ENCODE peak calls at places on chromosomes 11 and 22, in seven cellular contexts. One of them, this sample, is unnamed.

GRCh38 chr22:50250249-50250554 is 863 bp downstream of the HDAC10 start:
- DNase-seq in NB4: no peak
- DNase-seq in endothelial cell of umbilical vein: no peak
- DNase-seq in uterus: no peak
- DNase-seq in heart left ventricle: no peak
- DNase-seq in right lobe of liver: no peak
- DNase-seq in sigmoid colon: no peak
- DNase-seq in this sample: no peak

GRCh38 chr22:49372530-49373288 is 455.0 kb downstream of the BRD1 start:
- DNase-seq in endothelial cell of umbilical vein: no peak
- DNase-seq in NB4: peak
- DNase-seq in uterus: no peak
- DNase-seq in right lobe of liver: no peak
- DNase-seq in sigmoid colon: no peak
- DNase-seq in heart left ventricle: no peak
- DNase-seq in this sample: no peak

GRCh38 chr22:21026783-21027692 is 5.3 kb downstream of the SLC7A4 start:
- DNase-seq in NB4: no peak
- DNase-seq in right lobe of liver: no peak
- DNase-seq in endothelial cell of umbilical vein: no peak
- DNase-seq in sigmoid colon: no peak
- DNase-seq in uterus: peak
- DNase-seq in heart left ventricle: no peak
- DNase-seq in this sample: no peak

GRCh38 chr11:77101043-77101537 is 1.6 kb upstream of the OMP start:
- DNase-seq in NB4: peak
- DNase-seq in endothelial cell of umbilical vein: peak
- DNase-seq in uterus: no peak
- DNase-seq in right lobe of liver: no peak
- DNase-seq in sigmoid colon: no peak
- DNase-seq in heart left ventricle: no peak
- DNase-seq in this sample: peak

GRCh38 chr11:19201737-19202605 is at the start of gene CSRP3:
- DNase-seq in right lobe of liver: no peak
- DNase-seq in uterus: no peak
- DNase-seq in endothelial cell of umbilical vein: no peak
- DNase-seq in heart left ventricle: peak
- DNase-seq in sigmoid colon: no peak
- DNase-seq in NB4: no peak
- DNase-seq in this sample: no peak

GRCh38 chr11:62546937-62547625 is 475 bp upstream of the AHNAK start:
- DNase-seq in right lobe of liver: no peak
- DNase-seq in uterus: peak
- DNase-seq in NB4: peak
- DNase-seq in sigmoid colon: no peak
- DNase-seq in endothelial cell of umbilical vein: peak
- DNase-seq in heart left ventricle: peak
- DNase-seq in this sample: no peak

GRCh38 chr11:66333896-66334604 is 2.2 kb downstream of the RIN1 start:
- DNase-seq in heart left ventricle: no peak
- DNase-seq in endothelial cell of umbilical vein: no peak
- DNase-seq in uterus: no peak
- DNase-seq in NB4: no peak
- DNase-seq in right lobe of liver: no peak
- DNase-seq in sigmoid colon: no peak
- DNase-seq in this sample: no peak

GRCh38 chr11:118633979-118634378 is 26.6 kb downstream of the PHLDB1 start:
- DNase-seq in uterus: no peak
- DNase-seq in NB4: no peak
- DNase-seq in endothelial cell of umbilical vein: no peak
- DNase-seq in heart left ventricle: no peak
- DNase-seq in right lobe of liver: no peak
- DNase-seq in sigmoid colon: no peak
- DNase-seq in this sample: no peak

GRCh38 chr11:8206251-8207079 is 37.6 kb upstream of the RIC3 start:
- DNase-seq in uterus: no peak
- DNase-seq in heart left ventricle: peak
- DNase-seq in NB4: peak
- DNase-seq in endothelial cell of umbilical vein: peak
- DNase-seq in right lobe of liver: peak
- DNase-seq in sigmoid colon: no peak
- DNase-seq in this sample: peak

GRCh38 chr11:119432484-119433368 is 9.8 kb upstream of the THY1 start:
- DNase-seq in sigmoid colon: no peak
- DNase-seq in NB4: no peak
- DNase-seq in heart left ventricle: no peak
- DNase-seq in right lobe of liver: no peak
- DNase-seq in endothelial cell of umbilical vein: no peak
- DNase-seq in uterus: peak
- DNase-seq in this sample: no peak

GRCh38 chr11:37142591-37142990 is 544.6 kb upstream of the RAG2 start:
- DNase-seq in heart left ventricle: no peak
- DNase-seq in NB4: no peak
- DNase-seq in uterus: no peak
- DNase-seq in right lobe of liver: no peak
- DNase-seq in sigmoid colon: no peak
- DNase-seq in endothelial cell of umbilical vein: no peak
- DNase-seq in this sample: no peak

GRCh38 chr11:3893311-3893710 is 37.8 kb downstream of the STIM1 start:
- DNase-seq in endothelial cell of umbilical vein: no peak
- DNase-seq in uterus: no peak
- DNase-seq in sigmoid colon: no peak
- DNase-seq in NB4: peak
- DNase-seq in right lobe of liver: no peak
- DNase-seq in heart left ventricle: no peak
- DNase-seq in this sample: no peak

GRCh38 chr11:126469308-126469707 is 113.8 kb downstream of the ST3GAL4 start:
- DNase-seq in heart left ventricle: no peak
- DNase-seq in sigmoid colon: no peak
- DNase-seq in endothelial cell of umbilical vein: no peak
- DNase-seq in right lobe of liver: no peak
- DNase-seq in uterus: no peak
- DNase-seq in NB4: no peak
- DNase-seq in this sample: no peak

GRCh38 chr11:110479445-110480101 is 49.8 kb downstream of the FDX1 start:
- DNase-seq in heart left ventricle: no peak
- DNase-seq in NB4: peak
- DNase-seq in endothelial cell of umbilical vein: no peak
- DNase-seq in uterus: no peak
- DNase-seq in sigmoid colon: no peak
- DNase-seq in right lobe of liver: no peak
- DNase-seq in this sample: peak

GRCh38 chr11:61797263-61797944 is 4.7 kb downstream of the FEN1 start:
- DNase-seq in heart left ventricle: peak
- DNase-seq in uterus: peak
- DNase-seq in right lobe of liver: peak
- DNase-seq in NB4: peak
- DNase-seq in endothelial cell of umbilical vein: peak
- DNase-seq in sigmoid colon: peak
- DNase-seq in this sample: peak

GRCh38 chr11:94885581-94885980 is 87.8 kb downstream of the CWC15 start:
- DNase-seq in uterus: no peak
- DNase-seq in NB4: no peak
- DNase-seq in endothelial cell of umbilical vein: no peak
- DNase-seq in sigmoid colon: no peak
- DNase-seq in right lobe of liver: no peak
- DNase-seq in heart left ventricle: no peak
- DNase-seq in this sample: no peak

GRCh38 chr11:3080733-3081385 is 23.6 kb upstream of the CARS1 start:
- DNase-seq in endothelial cell of umbilical vein: no peak
- DNase-seq in uterus: no peak
- DNase-seq in NB4: no peak
- DNase-seq in sigmoid colon: no peak
- DNase-seq in heart left ventricle: no peak
- DNase-seq in right lobe of liver: no peak
- DNase-seq in this sample: no peak

GRCh38 chr11:30830666-30831065 is 244.5 kb upstream of the MPPED2 start:
- DNase-seq in uterus: no peak
- DNase-seq in right lobe of liver: no peak
- DNase-seq in sigmoid colon: no peak
- DNase-seq in heart left ventricle: no peak
- DNase-seq in endothelial cell of umbilical vein: no peak
- DNase-seq in NB4: no peak
- DNase-seq in this sample: no peak

GRCh38 chr11:119120639-119121007 is 757 bp upstream of the HINFP start:
- DNase-seq in endothelial cell of umbilical vein: no peak
- DNase-seq in NB4: peak
- DNase-seq in heart left ventricle: no peak
- DNase-seq in right lobe of liver: no peak
- DNase-seq in sigmoid colon: no peak
- DNase-seq in uterus: no peak
- DNase-seq in this sample: no peak

GRCh38 chr11:29734287-29734686 is 282.5 kb downstream of the KCNA4 start:
- DNase-seq in uterus: no peak
- DNase-seq in NB4: no peak
- DNase-seq in heart left ventricle: no peak
- DNase-seq in right lobe of liver: no peak
- DNase-seq in endothelial cell of umbilical vein: no peak
- DNase-seq in sigmoid colon: no peak
- DNase-seq in this sample: no peak

GRCh38 chr22:26589845-26590524 is at the start of gene TPST2:
- DNase-seq in sigmoid colon: peak
- DNase-seq in heart left ventricle: peak
- DNase-seq in right lobe of liver: peak
- DNase-seq in endothelial cell of umbilical vein: peak
- DNase-seq in NB4: peak
- DNase-seq in uterus: peak
- DNase-seq in this sample: peak

GRCh38 chr11:120977470-120977869 is 46.4 kb upstream of the TBCEL start:
- DNase-seq in sigmoid colon: no peak
- DNase-seq in endothelial cell of umbilical vein: no peak
- DNase-seq in NB4: no peak
- DNase-seq in uterus: no peak
- DNase-seq in heart left ventricle: no peak
- DNase-seq in right lobe of liver: no peak
- DNase-seq in this sample: no peak

GRCh38 chr11:67195971-67196418 is 70.3 kb upstream of the GRK2 start:
- DNase-seq in heart left ventricle: no peak
- DNase-seq in uterus: peak
- DNase-seq in NB4: peak
- DNase-seq in endothelial cell of umbilical vein: no peak
- DNase-seq in right lobe of liver: no peak
- DNase-seq in sigmoid colon: no peak
- DNase-seq in this sample: no peak

GRCh38 chr11:33268945-33269567 is 11.9 kb downstream of the HIPK3 start:
- DNase-seq in heart left ventricle: no peak
- DNase-seq in uterus: no peak
- DNase-seq in sigmoid colon: no peak
- DNase-seq in right lobe of liver: no peak
- DNase-seq in endothelial cell of umbilical vein: no peak
- DNase-seq in NB4: no peak
- DNase-seq in this sample: no peak

GRCh38 chr11:61111786-61112517 is 9.7 kb downstream of the CD5 start:
- DNase-seq in sigmoid colon: peak
- DNase-seq in endothelial cell of umbilical vein: no peak
- DNase-seq in heart left ventricle: no peak
- DNase-seq in uterus: no peak
- DNase-seq in right lobe of liver: no peak
- DNase-seq in NB4: no peak
- DNase-seq in this sample: no peak

GRCh38 chr11:70732493-70733206 is 334.3 kb downstream of the CTTN start:
- DNase-seq in heart left ventricle: no peak
- DNase-seq in right lobe of liver: no peak
- DNase-seq in NB4: no peak
- DNase-seq in endothelial cell of umbilical vein: no peak
- DNase-seq in uterus: no peak
- DNase-seq in sigmoid colon: no peak
- DNase-seq in this sample: no peak

GRCh38 chr22:38172489-38173155 is 9.0 kb downstream of the PLA2G6 start:
- DNase-seq in NB4: no peak
- DNase-seq in heart left ventricle: peak
- DNase-seq in endothelial cell of umbilical vein: peak
- DNase-seq in uterus: peak
- DNase-seq in right lobe of liver: peak
- DNase-seq in sigmoid colon: peak
- DNase-seq in this sample: peak

GRCh38 chr22:49229483-49230193 is 598.0 kb downstream of the BRD1 start:
- DNase-seq in NB4: no peak
- DNase-seq in sigmoid colon: no peak
- DNase-seq in uterus: no peak
- DNase-seq in endothelial cell of umbilical vein: no peak
- DNase-seq in heart left ventricle: no peak
- DNase-seq in right lobe of liver: no peak
- DNase-seq in this sample: no peak

GRCh38 chr11:76642341-76642740 is 28.2 kb downstream of the LRRC32 start:
- DNase-seq in heart left ventricle: no peak
- DNase-seq in endothelial cell of umbilical vein: no peak
- DNase-seq in sigmoid colon: peak
- DNase-seq in uterus: no peak
- DNase-seq in right lobe of liver: no peak
- DNase-seq in NB4: no peak
- DNase-seq in this sample: no peak

GRCh38 chr11:77471520-77472234 is 2.2 kb downstream of the PAK1 start:
- DNase-seq in heart left ventricle: no peak
- DNase-seq in right lobe of liver: no peak
- DNase-seq in sigmoid colon: no peak
- DNase-seq in uterus: no peak
- DNase-seq in endothelial cell of umbilical vein: no peak
- DNase-seq in NB4: peak
- DNase-seq in this sample: peak

GRCh38 chr11:111765984-111766833 is at the start of gene PPP2R1B:
- DNase-seq in endothelial cell of umbilical vein: peak
- DNase-seq in right lobe of liver: peak
- DNase-seq in sigmoid colon: peak
- DNase-seq in NB4: peak
- DNase-seq in uterus: peak
- DNase-seq in heart left ventricle: peak
- DNase-seq in this sample: peak
- TF ChIP-seq POLR2A in endothelial cell of umbilical vein: peak
- TF ChIP-seq POLR2A in right lobe of liver: peak
- TF ChIP-seq POLR2A in sigmoid colon: peak
- TF ChIP-seq POLR2A in NB4: peak
- TF ChIP-seq POLR2A in uterus: peak
- TF ChIP-seq POLR2A in heart left ventricle: peak
- TF ChIP-seq POLR2A in this sample: peak

GRCh38 chr22:44701824-44702478 is at the start of gene PRR5:
- DNase-seq in right lobe of liver: peak
- DNase-seq in sigmoid colon: peak
- DNase-seq in uterus: peak
- DNase-seq in endothelial cell of umbilical vein: peak
- DNase-seq in NB4: peak
- DNase-seq in heart left ventricle: peak
- DNase-seq in this sample: peak
- TF ChIP-seq POLR2A in right lobe of liver: no peak
- TF ChIP-seq POLR2A in sigmoid colon: no peak
- TF ChIP-seq POLR2A in uterus: no peak
- TF ChIP-seq POLR2A in endothelial cell of umbilical vein: no peak
- TF ChIP-seq POLR2A in NB4: no peak
- TF ChIP-seq POLR2A in heart left ventricle: no peak
- TF ChIP-seq POLR2A in this sample: no peak

GRCh38 chr22:36422287-36423014 is 34.7 kb upstream of the MYH9 start:
- DNase-seq in endothelial cell of umbilical vein: no peak
- DNase-seq in uterus: no peak
- DNase-seq in sigmoid colon: no peak
- DNase-seq in NB4: peak
- DNase-seq in heart left ventricle: no peak
- DNase-seq in right lobe of liver: no peak
- DNase-seq in this sample: no peak
- TF ChIP-seq POLR2A in endothelial cell of umbilical vein: no peak
- TF ChIP-seq POLR2A in uterus: no peak
- TF ChIP-seq POLR2A in sigmoid colon: no peak
- TF ChIP-seq POLR2A in NB4: no peak
- TF ChIP-seq POLR2A in heart left ventricle: no peak
- TF ChIP-seq POLR2A in right lobe of liver: no peak
- TF ChIP-seq POLR2A in this sample: no peak

GRCh38 chr22:45472426-45472825 is 30.3 kb upstream of the FBLN1 start:
- DNase-seq in endothelial cell of umbilical vein: no peak
- DNase-seq in heart left ventricle: no peak
- DNase-seq in right lobe of liver: no peak
- DNase-seq in sigmoid colon: no peak
- DNase-seq in uterus: no peak
- DNase-seq in NB4: no peak
- DNase-seq in this sample: no peak
- TF ChIP-seq POLR2A in endothelial cell of umbilical vein: no peak
- TF ChIP-seq POLR2A in heart left ventricle: no peak
- TF ChIP-seq POLR2A in right lobe of liver: no peak
- TF ChIP-seq POLR2A in sigmoid colon: no peak
- TF ChIP-seq POLR2A in uterus: no peak
- TF ChIP-seq POLR2A in NB4: no peak
- TF ChIP-seq POLR2A in this sample: no peak